ENCODE peak calls at places on chromosomes 11 and 22, in four cellular contexts. One of them, this sample, is unnamed.

GRCh38 chr11:37699644-37700043 is 1101.6 kb upstream of the RAG2 start:
- DNase-seq in cardiac fibroblast: no peak
- DNase-seq in fibroblast of mammary gland: no peak
- DNase-seq in colonic mucosa: no peak
- DNase-seq in this sample: no peak

GRCh38 chr11:117839234-117839882 is 14.8 kb upstream of the FXYD2 start:
- DNase-seq in fibroblast of mammary gland: no peak
- DNase-seq in cardiac fibroblast: no peak
- DNase-seq in colonic mucosa: no peak
- DNase-seq in this sample: no peak

GRCh38 chr22:26555478-26555877 is 34.5 kb downstream of the TPST2 start:
- DNase-seq in colonic mucosa: no peak
- DNase-seq in cardiac fibroblast: no peak
- DNase-seq in fibroblast of mammary gland: no peak
- DNase-seq in this sample: no peak

GRCh38 chr11:71266114-71266833 is 13.9 kb upstream of the SHANK2 start:
- DNase-seq in cardiac fibroblast: no peak
- DNase-seq in colonic mucosa: peak
- DNase-seq in fibroblast of mammary gland: no peak
- DNase-seq in this sample: no peak

GRCh38 chr11:34002420-34002819 is 49.1 kb upstream of the CAPRIN1 start:
- DNase-seq in cardiac fibroblast: no peak
- DNase-seq in fibroblast of mammary gland: no peak
- DNase-seq in colonic mucosa: peak
- DNase-seq in this sample: no peak

GRCh38 chr22:42367980-42368378 is 64.2 kb downstream of the NFAM1 start:
- DNase-seq in cardiac fibroblast: no peak
- DNase-seq in fibroblast of mammary gland: no peak
- DNase-seq in colonic mucosa: peak
- DNase-seq in this sample: no peak

GRCh38 chr11:665062-665706 is 28.1 kb downstream of the DRD4 start:
- DNase-seq in cardiac fibroblast: no peak
- DNase-seq in fibroblast of mammary gland: no peak
- DNase-seq in colonic mucosa: no peak
- DNase-seq in this sample: no peak

GRCh38 chr22:30474683-30475424 is 3.0 kb upstream of the SEC14L3 start:
- DNase-seq in fibroblast of mammary gland: no peak
- DNase-seq in cardiac fibroblast: no peak
- DNase-seq in colonic mucosa: no peak
- DNase-seq in this sample: no peak

GRCh38 chr11:15821471-15821870 is 534.9 kb downstream of the SOX6 start:
- DNase-seq in colonic mucosa: no peak
- DNase-seq in cardiac fibroblast: peak
- DNase-seq in fibroblast of mammary gland: no peak
- DNase-seq in this sample: no peak

GRCh38 chr11:123475478-123475877 is 45.4 kb downstream of the GRAMD1B start:
- DNase-seq in fibroblast of mammary gland: peak
- DNase-seq in cardiac fibroblast: peak
- DNase-seq in colonic mucosa: no peak
- DNase-seq in this sample: peak

GRCh38 chr11:119615003-119615878 is 113.8 kb downstream of the NECTIN1 start:
- DNase-seq in colonic mucosa: no peak
- DNase-seq in cardiac fibroblast: peak
- DNase-seq in fibroblast of mammary gland: peak
- DNase-seq in this sample: no peak

GRCh38 chr11:76607431-76607830 is 63.1 kb downstream of the LRRC32 start:
- DNase-seq in fibroblast of mammary gland: no peak
- DNase-seq in colonic mucosa: no peak
- DNase-seq in cardiac fibroblast: no peak
- DNase-seq in this sample: no peak

GRCh38 chr11:76459846-76460245 is 15.0 kb downstream of the EMSY start:
- DNase-seq in cardiac fibroblast: no peak
- DNase-seq in colonic mucosa: no peak
- DNase-seq in fibroblast of mammary gland: no peak
- DNase-seq in this sample: no peak

GRCh38 chr11:2096001-2096918 is 42.9 kb downstream of the IGF2 start:
- DNase-seq in cardiac fibroblast: peak
- DNase-seq in colonic mucosa: no peak
- DNase-seq in fibroblast of mammary gland: no peak
- DNase-seq in this sample: no peak

GRCh38 chr11:124800226-124800929 is at the start of gene MSANTD2:
- DNase-seq in fibroblast of mammary gland: peak
- DNase-seq in cardiac fibroblast: peak
- DNase-seq in colonic mucosa: peak
- DNase-seq in this sample: peak
- TF ChIP-seq CTCF in fibroblast of mammary gland: no peak
- TF ChIP-seq CTCF in cardiac fibroblast: no peak
- TF ChIP-seq CTCF in colonic mucosa: no peak
- TF ChIP-seq CTCF in this sample: no peak

DNA sequence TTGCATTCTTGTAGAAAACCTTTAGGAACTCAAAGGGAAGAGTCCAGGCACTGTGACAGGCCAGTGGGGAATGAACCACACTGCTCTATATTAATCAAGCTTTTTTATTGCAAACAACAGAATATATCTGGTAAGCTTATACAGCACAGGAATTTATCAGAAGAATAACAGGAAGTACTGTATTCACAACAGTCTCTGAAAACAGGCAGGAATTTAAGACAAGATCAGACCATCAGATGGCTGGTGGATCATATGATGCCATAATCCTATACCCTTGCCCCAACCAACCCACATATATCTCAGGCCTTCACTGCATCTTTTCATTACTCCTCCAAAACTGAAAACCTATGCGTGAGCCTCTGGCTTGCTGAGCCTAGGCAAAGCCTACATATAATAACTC is 1.0 kb upstream of the HTATIP2 start:
- DNase-seq in cardiac fibroblast: no peak
- DNase-seq in fibroblast of mammary gland: no peak
- DNase-seq in colonic mucosa: no peak
- DNase-seq in this sample: no peak
- TF ChIP-seq CTCF in cardiac fibroblast: no peak
- TF ChIP-seq CTCF in fibroblast of mammary gland: no peak
- TF ChIP-seq CTCF in colonic mucosa: no peak
- TF ChIP-seq CTCF in this sample: no peak

GRCh38 chr11:45677811-45678515 is 12.5 kb upstream of the CHST1 start:
- DNase-seq in colonic mucosa: no peak
- DNase-seq in cardiac fibroblast: no peak
- DNase-seq in fibroblast of mammary gland: no peak
- DNase-seq in this sample: no peak

GRCh38 chr11:45674481-45675190 is 9.2 kb upstream of the CHST1 start:
- DNase-seq in cardiac fibroblast: no peak
- DNase-seq in colonic mucosa: no peak
- DNase-seq in fibroblast of mammary gland: no peak
- DNase-seq in this sample: no peak

GRCh38 chr11:45676522-45677095 is 11.2 kb upstream of the CHST1 start:
- DNase-seq in fibroblast of mammary gland: no peak
- DNase-seq in cardiac fibroblast: no peak
- DNase-seq in colonic mucosa: no peak
- DNase-seq in this sample: no peak

GRCh38 chr11:45675646-45676045 is 10.2 kb upstream of the CHST1 start:
- DNase-seq in fibroblast of mammary gland: no peak
- DNase-seq in colonic mucosa: no peak
- DNase-seq in cardiac fibroblast: no peak
- DNase-seq in this sample: no peak

GRCh38 chr11:45678962-45679361 is 13.5 kb upstream of the CHST1 start:
- DNase-seq in fibroblast of mammary gland: no peak
- DNase-seq in colonic mucosa: no peak
- DNase-seq in cardiac fibroblast: no peak
- DNase-seq in this sample: no peak
- TF ChIP-seq CTCF in fibroblast of mammary gland: no peak
- TF ChIP-seq CTCF in colonic mucosa: no peak
- TF ChIP-seq CTCF in cardiac fibroblast: no peak
- TF ChIP-seq CTCF in this sample: no peak

GRCh38 chr22:44489026-44489425 is 9.0 kb downstream of the RTL6 start:
- DNase-seq in fibroblast of mammary gland: no peak
- DNase-seq in cardiac fibroblast: no peak
- DNase-seq in colonic mucosa: no peak
- DNase-seq in this sample: no peak
- TF ChIP-seq CTCF in fibroblast of mammary gland: no peak
- TF ChIP-seq CTCF in cardiac fibroblast: no peak
- TF ChIP-seq CTCF in colonic mucosa: no peak
- TF ChIP-seq CTCF in this sample: no peak

GRCh38 chr22:50640857-50641647 is 13.1 kb upstream of the ARSA start:
- DNase-seq in cardiac fibroblast: peak
- DNase-seq in fibroblast of mammary gland: no peak
- DNase-seq in colonic mucosa: no peak
- DNase-seq in this sample: no peak

DNA sequence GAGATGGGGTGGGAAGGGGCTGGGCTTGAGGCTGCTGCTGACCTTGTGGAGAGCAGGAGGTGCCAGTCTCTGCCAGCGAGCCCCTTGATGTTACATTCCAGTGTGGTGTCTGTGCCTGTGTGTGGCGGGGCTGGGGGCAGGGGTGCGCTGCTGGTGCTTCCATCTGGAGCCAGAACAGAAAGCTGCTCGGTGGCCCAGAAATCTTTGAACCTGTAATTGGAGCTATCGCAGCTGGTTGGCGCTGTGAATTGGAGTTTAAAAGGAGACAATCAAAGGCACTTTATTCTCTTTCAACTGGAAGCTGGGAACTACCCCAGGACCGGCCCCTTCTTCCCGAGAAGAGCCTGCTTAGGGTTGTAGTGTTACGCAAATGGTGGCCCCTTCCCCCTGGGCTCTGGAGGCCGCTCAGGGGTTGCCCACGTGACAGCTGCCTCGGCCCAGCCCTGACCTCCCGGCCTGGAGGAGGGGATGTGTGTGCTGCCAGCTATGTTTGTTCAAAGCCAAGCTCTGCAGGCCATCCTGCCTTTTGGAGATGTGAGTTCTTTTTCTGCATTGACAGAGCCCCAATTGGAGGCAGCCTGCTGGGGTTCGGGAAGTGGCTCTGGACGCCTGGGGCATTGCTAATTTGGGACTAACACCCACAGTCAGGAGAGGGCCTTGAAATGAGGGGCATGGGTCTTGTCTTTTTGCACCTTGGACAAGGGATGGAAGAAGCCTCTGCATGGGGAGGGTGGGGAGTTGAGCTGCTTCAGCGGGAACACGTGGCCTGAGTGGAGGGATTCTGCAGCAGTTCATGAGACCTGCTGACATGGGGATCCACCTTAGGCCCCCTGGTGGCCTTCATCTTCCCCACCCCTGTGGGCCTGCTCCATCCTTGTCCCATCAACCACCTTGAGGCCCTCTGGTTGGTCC is 14.0 kb upstream of the ARSA start:
- DNase-seq in fibroblast of mammary gland: peak
- DNase-seq in colonic mucosa: no peak
- DNase-seq in cardiac fibroblast: peak
- DNase-seq in this sample: peak
- TF ChIP-seq CTCF in fibroblast of mammary gland: peak
- TF ChIP-seq CTCF in colonic mucosa: peak
- TF ChIP-seq CTCF in cardiac fibroblast: peak
- TF ChIP-seq CTCF in this sample: no peak

DNA sequence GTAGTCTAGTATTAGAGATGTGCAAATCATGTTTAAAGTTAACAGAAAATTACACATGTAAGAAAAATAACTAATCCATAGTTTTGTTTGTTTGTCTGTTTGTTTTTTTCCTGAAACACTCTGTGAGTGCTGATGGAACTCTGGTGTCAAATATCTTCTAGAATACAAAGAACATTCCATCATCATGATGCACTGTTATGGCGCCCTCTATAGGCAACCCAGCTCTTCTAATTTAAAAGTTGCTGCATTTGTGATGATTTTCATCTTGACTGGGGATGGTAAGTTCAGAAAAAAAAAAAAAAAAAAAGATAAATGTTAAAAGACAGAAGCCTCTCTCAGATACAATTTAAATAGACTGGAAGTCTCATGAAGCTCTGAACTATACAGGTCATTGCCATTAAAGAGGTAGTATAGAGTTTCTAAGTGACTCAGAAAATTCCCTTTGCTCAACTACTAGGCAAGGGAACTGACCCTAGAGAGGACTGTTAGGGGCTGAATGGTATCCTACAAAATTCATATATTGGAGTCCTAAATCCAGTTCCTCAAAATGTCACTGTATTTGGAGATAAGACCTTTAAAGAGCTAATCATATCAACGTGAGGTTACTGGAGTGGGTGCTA is 597.2 kb upstream of the ANO3 start:
- DNase-seq in fibroblast of mammary gland: peak
- DNase-seq in cardiac fibroblast: peak
- DNase-seq in colonic mucosa: no peak
- DNase-seq in this sample: peak
- TF ChIP-seq CTCF in fibroblast of mammary gland: peak
- TF ChIP-seq CTCF in cardiac fibroblast: peak
- TF ChIP-seq CTCF in colonic mucosa: no peak
- TF ChIP-seq CTCF in this sample: peak

GRCh38 chr11:94813436-94813720 is 45.2 kb downstream of the AMOTL1 start:
- DNase-seq in cardiac fibroblast: no peak
- DNase-seq in fibroblast of mammary gland: no peak
- DNase-seq in colonic mucosa: no peak
- DNase-seq in this sample: no peak

GRCh38 chr11:94806436-94806835 is 38.3 kb downstream of the AMOTL1 start:
- DNase-seq in fibroblast of mammary gland: peak
- DNase-seq in colonic mucosa: no peak
- DNase-seq in cardiac fibroblast: no peak
- DNase-seq in this sample: no peak

GRCh38 chr11:94804874-94805273 is 36.7 kb downstream of the AMOTL1 start:
- DNase-seq in cardiac fibroblast: no peak
- DNase-seq in fibroblast of mammary gland: no peak
- DNase-seq in colonic mucosa: no peak
- DNase-seq in this sample: no peak

GRCh38 chr11:94805994-94806393 is 37.8 kb downstream of the AMOTL1 start:
- DNase-seq in cardiac fibroblast: no peak
- DNase-seq in fibroblast of mammary gland: peak
- DNase-seq in colonic mucosa: no peak
- DNase-seq in this sample: no peak

DNA sequence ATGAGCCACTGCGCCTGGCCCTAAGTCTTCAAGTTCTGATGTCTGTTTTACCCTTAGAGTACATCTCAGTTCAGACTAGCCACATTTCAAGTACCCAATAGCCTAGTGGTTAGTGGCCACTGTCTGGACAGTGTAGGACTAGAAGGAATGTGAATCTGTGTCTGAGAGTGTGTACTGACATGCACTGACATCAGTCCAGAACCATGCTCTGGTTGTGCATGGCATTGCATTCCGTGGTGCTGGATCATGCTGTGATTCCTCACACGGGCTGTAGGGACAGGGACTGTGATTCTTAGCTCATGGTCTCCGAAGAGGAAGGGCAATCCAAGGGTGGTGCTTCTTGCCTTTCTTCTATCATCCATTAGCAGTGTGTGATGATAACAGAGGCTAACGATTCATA is 41.1 kb downstream of the AMOTL1 start:
- DNase-seq in fibroblast of mammary gland: no peak
- DNase-seq in cardiac fibroblast: peak
- DNase-seq in colonic mucosa: no peak
- DNase-seq in this sample: no peak
- TF ChIP-seq CTCF in fibroblast of mammary gland: no peak
- TF ChIP-seq CTCF in cardiac fibroblast: no peak
- TF ChIP-seq CTCF in colonic mucosa: no peak
- TF ChIP-seq CTCF in this sample: no peak

GRCh38 chr22:21642584-21643448 is 714 bp downstream of the SDF2L1 start:
- DNase-seq in cardiac fibroblast: peak
- DNase-seq in colonic mucosa: peak
- DNase-seq in fibroblast of mammary gland: peak
- DNase-seq in this sample: peak
- TF ChIP-seq CTCF in cardiac fibroblast: peak
- TF ChIP-seq CTCF in colonic mucosa: peak
- TF ChIP-seq CTCF in fibroblast of mammary gland: peak
- TF ChIP-seq CTCF in this sample: peak

GRCh38 chr11:17036666-17037658 is 22.7 kb upstream of the PLEKHA7 start:
- DNase-seq in colonic mucosa: peak
- DNase-seq in cardiac fibroblast: no peak
- DNase-seq in fibroblast of mammary gland: peak
- DNase-seq in this sample: no peak
- TF ChIP-seq CTCF in colonic mucosa: no peak
- TF ChIP-seq CTCF in cardiac fibroblast: no peak
- TF ChIP-seq CTCF in fibroblast of mammary gland: peak
- TF ChIP-seq CTCF in this sample: no peak

This sample was measured in nephron progenitor cell.